ENCODE peak calls at places on chromosomes 1 and 21, in five cellular contexts. T is GM23248, H is body of pancreas, E is tibial nerve, B is testis. Y is an unnamed sample. For H3K4me1, the result is how much of the 10 kb centered on the place peaks cover.

GRCh38 chr1:20410555-20410954 is 75.5 kb downstream of the CAMK2N1 start:
- DNase-seq in T (peak), B (no peak), H (no peak), E (no peak), Y (no peak)

GRCh38 chr21:45726438-45726837 is 82.9 kb downstream of the PCBP3 start:
- DNase-seq in E (no peak), H (no peak), T (no peak), B (no peak), Y (no peak)

GRCh38 chr1:229204863-229205777 is 65.8 kb upstream of the RAB4A start:
- DNase-seq in T (peak), B (no peak), E (peak), H (no peak), Y (peak)

GRCh38 chr1:62481681-62482080 is 44.8 kb downstream of the USP1 start:
- DNase-seq in T (no peak), H (no peak), B (no peak), E (no peak), Y (peak)

GRCh38 chr1:205775717-205776056 is 405 bp upstream of the RAB29 start:
- DNase-seq in B (no peak), H (no peak), T (peak), E (peak), Y (peak)

GRCh38 chr21:44988607-44989537 is 49.0 kb downstream of the SLX9 start:
- DNase-seq in B (no peak), H (no peak), T (no peak), E (no peak), Y (no peak)

GRCh38 chr1:244863491-244864252 is 671 bp downstream of the HNRNPU start:
- DNase-seq in B (no peak), E (peak), H (peak), T (no peak), Y (no peak)

GRCh38 chr1:162373541-162374375 is 2.9 kb downstream of the SPATA46 start:
- DNase-seq in H (no peak), E (no peak), T (peak), B (no peak), Y (no peak)

GRCh38 chr1:195026792-195027191 is 1581.4 kb downstream of the KCNT2 start:
- DNase-seq in H (no peak), E (no peak), B (no peak), T (no peak), Y (no peak)

GRCh38 chr1:28971980-28972771 is 57.8 kb downstream of the EPB41 start:
- DNase-seq in H (peak), B (no peak), E (no peak), T (peak), Y (peak)

GRCh38 chr1:225655509-225656258 is 2.8 kb upstream of the ENAH start:
- DNase-seq in T (peak), E (peak), B (peak), H (peak), Y (peak)

GRCh38 chr1:114093624-114094302 is 59.9 kb downstream of the SYT6 start:
- DNase-seq in B (no peak), H (no peak), E (no peak), T (peak), Y (no peak)

GRCh38 chr1:51753969-51754368 is 124.6 kb downstream of the NRDC start:
- DNase-seq in T (no peak), H (no peak), B (no peak), E (no peak), Y (no peak)

GRCh38 chr1:234509457-234510328 is 30.7 kb upstream of the TARBP1 start:
- DNase-seq in B (no peak), H (no peak), E (no peak), T (peak), Y (peak)

GRCh38 chr1:94122201-94122970 is 1.4 kb upstream of the ABCA4 start:
- DNase-seq in T (peak), B (no peak), E (no peak), H (no peak), Y (no peak)

GRCh38 chr1:207941664-207942063 is 30.7 kb upstream of the CD34 start:
- DNase-seq in T (peak), H (peak), B (peak), E (peak), Y (no peak)

GRCh38 chr21:16085436-16085835 is 355.7 kb downstream of the USP25 start:
- DNase-seq in E (no peak), B (no peak), H (no peak), T (peak), Y (peak)

GRCh38 chr1:157240495-157241184 is 102.4 kb upstream of the ETV3 start:
- DNase-seq in T (no peak), E (no peak), H (peak), B (peak), Y (no peak)

GRCh38 chr1:44890007-44890406 is 47.0 kb upstream of the PTCH2 start:
- DNase-seq in T (no peak), E (no peak), H (no peak), B (no peak), Y (no peak)

GRCh38 chr1:107689157-107689556 is 275.8 kb downstream of the VAV3 start:
- DNase-seq in T (peak), B (no peak), E (no peak), H (no peak), Y (peak)

GRCh38 chr1:179883739-179884138 is 1.7 kb downstream of the TOR1AIP1 start:
- DNase-seq in T (peak), H (no peak), E (no peak), B (no peak), Y (peak)

GRCh38 chr1:230379928-230380327 is 46.2 kb downstream of the PGBD5 start:
- DNase-seq in E (no peak), H (no peak), T (no peak), B (no peak), Y (no peak)

GRCh38 chr1:230377851-230378250 is 48.3 kb downstream of the PGBD5 start:
- DNase-seq in T (no peak), B (no peak), E (no peak), H (no peak), Y (no peak)

GRCh38 chr1:230381049-230381467 is 45.1 kb downstream of the PGBD5 start:
- DNase-seq in B (no peak), E (no peak), T (no peak), H (peak), Y (no peak)

GRCh38 chr1:230381564-230381963 is 44.6 kb downstream of the PGBD5 start:
- DNase-seq in H (no peak), B (no peak), T (no peak), E (no peak), Y (no peak)

DNA sequence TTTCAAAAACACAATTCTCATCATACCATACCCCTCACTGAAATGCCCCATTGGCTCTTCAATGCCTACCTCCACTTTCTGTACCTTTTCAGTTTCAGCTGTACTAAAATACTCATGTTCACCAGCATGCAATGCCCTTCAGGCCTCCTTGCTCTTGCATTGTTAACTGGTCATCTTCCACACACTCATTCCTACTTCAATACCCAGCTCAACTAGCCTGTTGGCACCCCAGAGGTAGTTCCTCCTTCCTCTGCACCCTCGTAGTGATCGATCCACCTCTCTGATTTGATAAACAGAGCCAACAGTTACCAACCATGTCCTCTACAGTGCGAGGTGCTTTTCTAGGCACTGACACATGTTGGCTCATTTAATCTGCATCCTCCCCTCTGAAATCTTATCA is 46.7 kb downstream of the PGBD5 start:
- DNase-seq in E (no peak), H (no peak), B (no peak), T (no peak), Y (no peak)
- H3K4me1 ChIP-seq in E (under half), H (under half), B (under half), T (under half), Y (under half)

GRCh38 chr1:8421721-8422120 is 103.8 kb downstream of the SLC45A1 start:
- DNase-seq in E (peak), H (no peak), T (peak), B (no peak), Y (peak)
- H3K4me3 ChIP-seq in E (peak), H (no peak), T (peak), B (peak), Y (peak)

GRCh38 chr1:30382496-30382895 is 340.9 kb downstream of the MATN1 start:
- DNase-seq in T (no peak), B (no peak), E (no peak), H (no peak), Y (no peak)

GRCh38 chr1:30381671-30382365 is 341.6 kb downstream of the MATN1 start:
- DNase-seq in H (no peak), B (no peak), E (no peak), T (no peak), Y (no peak)

GRCh38 chr1:30380625-30380984 is 342.8 kb downstream of the MATN1 start:
- DNase-seq in E (no peak), T (no peak), B (no peak), H (no peak), Y (no peak)

GRCh38 chr1:30379684-30380624 is 343.4 kb downstream of the MATN1 start:
- DNase-seq in H (peak), E (peak), T (peak), B (peak), Y (peak)

DNA sequence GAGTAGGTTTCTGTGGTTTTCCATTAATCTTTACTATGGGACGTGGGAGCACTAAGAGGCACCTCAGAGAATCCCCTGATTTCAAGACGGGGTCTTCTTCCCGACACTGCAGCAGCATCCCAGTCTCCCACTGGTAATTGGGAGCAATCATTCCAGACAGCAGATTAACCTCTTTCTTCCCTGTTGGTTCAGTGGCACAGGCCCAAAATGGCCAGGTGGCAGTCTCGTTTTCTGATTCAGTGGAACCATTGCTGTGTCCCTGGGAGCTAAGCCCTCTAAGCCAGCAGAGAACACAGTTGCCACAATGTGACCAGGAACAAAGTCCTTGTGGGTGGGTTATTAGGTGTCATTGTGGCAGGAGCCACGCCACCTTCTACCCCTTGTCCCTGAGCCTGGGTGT is 342.1 kb downstream of the MATN1 start:
- DNase-seq in H (no peak), B (no peak), T (no peak), E (no peak), Y (no peak)
- H3K4me1 ChIP-seq in H (under half), B (under half), T (under half), E (under half), Y (under half)

DNA sequence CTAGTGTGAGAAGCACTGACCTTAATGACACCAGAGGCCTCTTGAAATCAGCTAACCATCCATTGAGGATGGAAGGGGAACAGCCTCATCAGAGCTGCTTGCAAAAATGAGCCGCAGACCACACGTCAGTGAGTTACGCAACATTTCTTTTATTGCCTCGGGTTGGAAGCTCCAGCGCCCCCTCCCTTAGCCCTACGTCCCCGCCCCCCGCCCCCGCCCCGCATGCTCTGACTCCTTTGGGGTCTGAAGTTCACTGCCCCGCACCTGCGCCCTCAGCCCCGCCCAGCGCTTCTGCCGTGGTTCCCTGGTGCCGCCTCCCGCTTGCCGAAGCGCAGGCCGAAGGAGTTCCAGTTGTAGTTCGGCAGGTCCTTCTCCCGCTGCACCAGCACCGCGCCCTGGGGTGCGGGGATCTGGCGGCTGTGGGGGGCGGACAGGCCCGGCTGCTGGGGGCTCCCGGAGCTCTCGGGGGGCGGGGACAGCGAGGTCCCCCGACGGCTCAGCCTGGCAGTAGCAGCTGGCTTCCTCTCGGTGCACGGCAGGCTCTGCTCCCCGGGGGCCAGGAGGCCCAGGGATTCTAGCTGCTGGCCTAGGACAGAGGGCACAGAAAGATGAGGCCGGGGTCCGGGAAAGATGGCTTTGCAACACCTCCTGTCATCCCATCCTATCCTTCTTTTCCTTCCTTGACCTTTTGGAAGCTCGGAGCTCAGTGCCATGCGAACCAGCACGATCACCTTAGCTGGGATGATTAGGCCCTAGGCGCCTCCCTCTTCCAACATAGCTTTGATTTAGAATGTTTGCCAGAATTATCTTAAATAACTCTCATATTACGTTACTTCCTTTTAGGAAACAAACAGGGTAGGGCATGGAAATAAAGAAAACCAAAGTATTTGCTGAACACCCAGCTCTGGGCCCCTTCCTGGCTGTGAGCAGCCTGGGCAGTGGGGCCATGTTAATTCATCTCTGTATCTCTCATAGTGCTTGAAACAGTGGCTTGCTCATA is 5.8 kb downstream of the KISS1 start:
- DNase-seq in E (no peak), H (peak), B (no peak), T (peak), Y (peak)
- H3K4me3 ChIP-seq in E (peak), H (no peak), B (peak), T (no peak), Y (no peak)

Y was measured in adipocyte.